ENCODE peak calls at places on chromosome 17, in eight cellular contexts. Q is fibroblast of lung, M is transverse colon, W is PC-9, Y is psoas muscle, U is breast epithelium, S is colonic mucosa, J is heart left ventricle. C is an unnamed sample.

GRCh38 chr17:59154335-59154720 is 658 bp downstream of the SKA2 start:
- DNase-seq in U (peak), W (peak), J (no peak), M (peak), S (peak), Q (peak), Y (peak), C (no peak)

GRCh38 chr17:36944488-36945040 is 4.2 kb upstream of the AATF start:
- DNase-seq in W (no peak), Q (no peak), S (no peak), M (no peak), Y (no peak), U (no peak), J (no peak), C (no peak)

GRCh38 chr17:46764709-46765401 is 53.6 kb downstream of the WNT3 start:
- DNase-seq in S (no peak), J (peak), Q (peak), Y (peak), W (peak), U (peak), M (no peak), C (no peak)

GRCh38 chr17:74552037-74552436 is 6.1 kb upstream of the CD300C start:
- DNase-seq in Y (no peak), W (no peak), Q (no peak), S (no peak), M (no peak), U (no peak), J (no peak), C (peak)

GRCh38 chr17:82892869-82893565 is 53.2 kb upstream of the ZNF750 start:
- DNase-seq in M (peak), U (no peak), W (no peak), Q (peak), S (no peak), Y (no peak), J (no peak), C (no peak)

GRCh38 chr17:70169707-70170597 is 620 bp downstream of the KCNJ2 start:
- DNase-seq in J (no peak), W (no peak), M (no peak), S (no peak), Y (no peak), Q (peak), U (no peak), C (no peak)

GRCh38 chr17:45088741-45089140 is 27.6 kb downstream of the NMT1 start:
- DNase-seq in J (no peak), S (no peak), Q (no peak), M (no peak), U (no peak), W (no peak), Y (no peak), C (no peak)

GRCh38 chr17:32349503-32349853 is 479 bp upstream of the ZNF207 start:
- DNase-seq in S (peak), M (peak), Y (no peak), Q (no peak), W (no peak), J (no peak), U (no peak), C (no peak)

GRCh38 chr17:45046536-45047125 is 4.8 kb downstream of the DCAKD start:
- DNase-seq in U (no peak), W (no peak), Q (no peak), Y (no peak), J (no peak), S (no peak), M (no peak), C (peak)

GRCh38 chr17:36188891-36189306 is 7.7 kb downstream of the CCL3L1 start:
- DNase-seq in S (no peak), M (peak), W (no peak), J (peak), Y (no peak), Q (no peak), U (peak), C (no peak)

GRCh38 chr17:82888583-82889495 is 49.0 kb upstream of the ZNF750 start:
- DNase-seq in Y (peak), M (no peak), Q (no peak), J (peak), U (peak), S (peak), W (peak), C (no peak)

GRCh38 chr17:35817196-35817595 is 7.9 kb downstream of the TAF15 start:
- DNase-seq in J (no peak), U (no peak), S (no peak), Q (peak), W (no peak), Y (no peak), M (no peak), C (no peak)

GRCh38 chr17:6711081-6711674 is 2.0 kb downstream of the SLC13A5 start:
- DNase-seq in W (no peak), Y (no peak), U (peak), J (no peak), S (no peak), M (no peak), Q (no peak), C (no peak)

GRCh38 chr17:55267777-55268648 is 3.3 kb downstream of the HLF start:
- DNase-seq in Q (no peak), S (no peak), Y (no peak), U (no peak), J (no peak), W (no peak), M (no peak), C (no peak)
- H3K27ac ChIP-seq in Q (no peak), S (no peak), Y (peak), U (peak), J (peak), W (no peak), M (peak), C (no peak)

GRCh38 chr17:40218740-40219072 is 398 bp upstream of the WIPF2 start:
- DNase-seq in Q (peak), M (peak), W (peak), U (peak), J (peak), Y (peak), S (peak), C (no peak)

GRCh38 chr17:40225151-40225550 is 6.0 kb downstream of the WIPF2 start:
- DNase-seq in S (no peak), M (no peak), W (no peak), Y (no peak), U (no peak), Q (no peak), J (no peak), C (no peak)

GRCh38 chr17:40219073-40219860 is at the start of gene WIPF2:
- DNase-seq in U (peak), Q (peak), M (peak), S (peak), J (peak), W (peak), Y (peak), C (peak)

DNA sequence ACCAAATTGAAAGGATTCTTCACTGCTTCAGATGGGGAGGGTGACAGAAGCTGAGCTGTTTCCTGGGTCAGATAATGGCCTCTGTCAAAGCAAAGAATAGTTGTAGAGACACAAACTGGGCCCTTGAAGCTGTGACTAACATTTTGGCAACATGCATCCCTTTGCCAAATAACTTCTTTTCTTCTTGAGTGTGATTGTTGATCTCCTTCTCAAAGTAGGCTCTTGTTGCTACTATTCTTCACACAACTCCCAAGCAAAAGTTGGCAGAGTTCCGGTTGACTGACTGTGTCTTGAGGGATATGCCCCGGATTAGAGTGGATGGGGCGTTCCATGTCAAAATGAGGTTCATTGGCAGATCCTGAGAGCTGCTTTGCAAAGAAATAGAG is 5.6 kb downstream of the WIPF2 start:
- DNase-seq in Y (no peak), M (no peak), U (no peak), Q (peak), J (peak), W (no peak), S (peak), C (no peak)
- H3K27ac ChIP-seq in Y (no peak), M (no peak), U (peak), Q (no peak), J (peak), W (no peak), S (no peak), C (no peak)

DNA sequence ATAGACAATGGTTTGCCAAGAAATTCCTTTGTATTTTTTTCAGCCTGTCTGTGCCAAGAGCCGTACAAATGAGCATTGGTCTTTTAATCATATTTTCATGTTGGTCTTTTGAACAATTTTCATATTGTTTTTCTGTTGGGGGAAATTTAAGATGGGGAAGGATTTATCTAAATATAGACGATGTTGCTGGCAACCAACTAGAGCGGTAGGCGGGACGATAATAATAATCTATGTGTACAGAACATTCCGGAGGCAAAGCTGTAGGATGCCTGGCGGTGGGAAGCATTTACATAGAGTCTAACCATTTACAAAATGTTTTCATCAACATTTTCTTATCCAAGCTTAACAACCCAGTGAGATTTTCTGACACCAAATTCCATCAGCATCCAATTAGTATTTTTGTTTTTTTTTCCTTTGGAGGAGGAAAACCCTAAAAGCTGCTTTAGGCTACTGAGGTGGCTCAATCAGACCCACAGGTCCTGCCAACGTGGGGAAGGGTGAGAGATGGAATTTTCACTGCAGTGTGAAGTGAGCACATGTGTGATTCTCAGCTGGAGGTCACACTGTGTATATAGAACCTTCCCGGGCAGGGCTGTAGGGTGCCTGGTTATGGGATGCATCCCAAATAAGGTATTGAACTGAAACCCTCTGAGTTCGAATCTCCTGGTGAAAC is 11.7 kb upstream of the SEC14L1 start:
- DNase-seq in U (no peak), M (no peak), Q (no peak), Y (no peak), S (no peak), J (no peak), W (no peak), C (no peak)
- H3K27ac ChIP-seq in U (peak), M (peak), Q (peak), Y (peak), S (no peak), J (peak), W (no peak), C (no peak)

DNA sequence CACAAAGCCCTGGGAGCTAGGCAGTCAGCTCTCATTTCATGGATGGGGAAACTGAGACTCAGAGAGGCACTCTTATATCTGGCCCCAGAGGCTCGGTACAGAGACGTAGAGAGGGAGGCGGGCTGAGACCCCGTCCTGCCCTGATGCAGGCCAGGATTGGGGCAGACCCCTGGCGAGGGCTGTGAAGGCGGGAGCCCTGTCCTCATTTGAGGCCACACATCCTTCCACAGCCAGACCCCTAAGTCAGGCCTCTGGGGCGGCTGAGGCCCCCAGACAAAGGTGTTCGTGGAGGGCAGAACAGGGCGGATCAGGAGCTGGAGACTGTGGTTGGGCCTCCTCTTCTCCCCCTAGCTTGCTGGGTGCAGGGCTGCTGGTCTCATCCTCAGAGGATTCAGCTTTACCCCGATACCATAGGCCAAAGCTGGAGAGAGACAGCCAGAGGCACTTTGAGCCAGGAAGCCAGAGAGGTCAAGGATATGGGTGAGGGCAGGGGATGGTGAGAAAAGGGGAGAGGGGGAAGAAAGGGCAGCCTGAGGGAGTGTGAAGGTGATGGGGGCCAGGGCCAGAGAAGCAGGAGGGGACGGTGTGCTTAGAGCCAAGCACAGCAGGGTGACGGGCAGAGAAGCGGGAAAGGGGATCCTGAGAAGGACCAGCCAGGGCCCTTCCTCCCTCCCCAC is 805 bp upstream of the SCARF1 start:
- DNase-seq in J (no peak), S (no peak), M (no peak), Q (no peak), U (no peak), W (no peak), Y (no peak), C (no peak)
- H3K27ac ChIP-seq in J (peak), S (no peak), M (peak), Q (no peak), U (no peak), W (no peak), Y (peak), C (no peak)

DNA sequence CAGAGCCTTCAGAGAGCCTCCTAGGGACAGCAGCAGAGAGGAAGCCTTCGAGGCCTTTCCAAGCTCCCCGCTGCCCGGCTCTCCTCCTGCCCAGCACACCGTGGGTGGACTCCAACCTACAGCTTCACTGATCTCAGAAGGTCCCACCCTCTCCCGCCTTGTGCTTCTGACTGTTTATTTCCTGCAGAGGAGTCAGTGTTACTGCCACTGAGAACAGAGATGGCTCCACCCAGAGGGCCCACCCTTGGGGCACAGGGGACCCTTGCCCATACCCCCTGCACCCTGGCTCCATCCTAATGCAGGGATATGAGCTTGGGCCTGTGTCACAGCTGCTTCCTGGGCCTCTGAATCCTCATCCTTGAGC is 52.8 kb upstream of the TOB1 start:
- DNase-seq in J (no peak), S (peak), W (no peak), Y (no peak), M (peak), Q (no peak), U (peak), C (no peak)
- H3K27ac ChIP-seq in J (peak), S (peak), W (no peak), Y (peak), M (peak), Q (no peak), U (peak), C (peak)

GRCh38 chr17:50063516-50064252 is 7.8 kb downstream of the ITGA3 start:
- DNase-seq in S (no peak), J (no peak), M (no peak), U (no peak), Q (no peak), Y (no peak), W (peak), C (no peak)
- H3K27ac ChIP-seq in S (peak), J (peak), M (peak), U (peak), Q (peak), Y (peak), W (peak), C (peak)

DNA sequence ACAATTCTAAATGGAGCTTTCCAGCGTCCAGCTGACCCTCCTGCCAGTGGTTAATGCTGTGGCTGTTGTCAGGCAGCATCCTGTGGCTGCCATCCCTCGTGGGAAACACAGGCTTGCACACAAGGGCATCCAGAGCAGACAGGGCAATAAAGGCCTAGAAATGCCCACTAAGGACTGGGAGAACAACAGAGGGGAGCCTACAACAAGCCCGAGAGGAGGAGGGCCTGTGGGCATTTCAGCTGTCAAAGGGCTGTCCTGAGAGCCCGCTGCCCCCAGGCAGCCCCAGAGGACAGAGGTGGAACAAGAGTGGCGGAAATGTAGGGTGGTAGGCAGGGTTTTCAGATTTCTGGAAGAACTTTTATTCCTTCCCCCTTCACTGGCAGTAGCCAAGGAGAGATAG is 81.1 kb downstream of the TNRC6C start:
- DNase-seq in M (no peak), S (no peak), Q (no peak), Y (no peak), W (no peak), J (no peak), U (no peak), C (no peak)
- H3K27ac ChIP-seq in M (no peak), S (no peak), Q (no peak), Y (peak), W (no peak), J (peak), U (peak), C (no peak)

GRCh38 chr17:364308-364707 is 11.7 kb upstream of the RPH3AL start:
- DNase-seq in J (no peak), Q (no peak), U (no peak), M (no peak), W (no peak), Y (no peak), S (no peak), C (no peak)
- H3K27ac ChIP-seq in J (peak), Q (no peak), U (no peak), M (no peak), W (no peak), Y (no peak), S (no peak), C (no peak)